ENCODE peak calls at places on chromosomes 1 and 21, in five cellular contexts. O is K562, I is SK-N-SH, K is HepG2, V is GM12878. R is an unnamed sample.

GRCh38 chr1:234970731-234971476 is 157.7 kb downstream of the TOMM20 start:
- DNase-seq in O (no peak), I (peak), K (peak), V (no peak), R (no peak)

GRCh38 chr21:18249542-18250152 is 5.0 kb downstream of the CHODL start:
- DNase-seq in O (no peak), I (no peak), K (no peak), V (no peak), R (no peak)

GRCh38 chr1:206579747-206580437 is 32.4 kb downstream of the EIF2D start:
- DNase-seq in O (no peak), I (no peak), K (no peak), V (peak), R (no peak)

GRCh38 chr1:56808385-56808784 is 10.8 kb downstream of the FYB2 start:
- DNase-seq in O (no peak), I (no peak), K (no peak), V (no peak), R (no peak)

GRCh38 chr1:16078925-16079656 is 5.6 kb upstream of the FAM131C start:
- DNase-seq in O (peak), I (peak), K (peak), V (peak), R (peak)

GRCh38 chr21:35153671-35154070 is 104.6 kb upstream of the RUNX1 start:
- DNase-seq in O (no peak), I (no peak), K (no peak), V (no peak), R (no peak)

GRCh38 chr1:92995420-92996130 is 34.3 kb upstream of the DIPK1A start:
- DNase-seq in O (no peak), I (no peak), K (no peak), V (no peak), R (no peak)

GRCh38 chr1:214270097-214270635 is 10.8 kb upstream of the SMYD2 start:
- DNase-seq in O (no peak), I (no peak), K (no peak), V (no peak), R (no peak)

GRCh38 chr1:81231729-81232038 is 569.0 kb upstream of the ADGRL2 start:
- DNase-seq in O (no peak), I (peak), K (no peak), V (no peak), R (no peak)

GRCh38 chr1:90723561-90724108 is 6.5 kb upstream of the BARHL2 start:
- DNase-seq in O (no peak), I (peak), K (no peak), V (no peak), R (no peak)

GRCh38 chr1:21594495-21594894 is 74.7 kb downstream of the RAP1GAP start:
- DNase-seq in O (peak), I (no peak), K (no peak), V (no peak), R (no peak)

GRCh38 chr21:27408826-27409225 is 441.9 kb upstream of the ADAMTS5 start:
- DNase-seq in O (no peak), I (no peak), K (no peak), V (no peak), R (no peak)

GRCh38 chr1:168488153-168488552 is 55.6 kb downstream of the XCL2 start:
- DNase-seq in O (no peak), I (no peak), K (no peak), V (no peak), R (no peak)

GRCh38 chr1:109931189-109931672 is 20.6 kb downstream of the CSF1 start:
- DNase-seq in O (peak), I (peak), K (peak), V (no peak), R (peak)

GRCh38 chr1:45954401-45954847 is 151.0 kb downstream of the MAST2 start:
- DNase-seq in O (no peak), I (no peak), K (peak), V (no peak), R (no peak)

GRCh38 chr1:119565131-119565772 is 58.2 kb downstream of the HSD3B1 start:
- DNase-seq in O (no peak), I (no peak), K (no peak), V (peak), R (no peak)

GRCh38 chr1:36285450-36286101 is 20.6 kb upstream of the SH3D21 start:
- DNase-seq in O (peak), I (peak), K (peak), V (peak), R (peak)

GRCh38 chr21:44870748-44871495 is 2.6 kb downstream of the PTTG1IP start:
- DNase-seq in O (no peak), I (no peak), K (peak), V (no peak), R (no peak)

GRCh38 chr1:163231385-163231784 is 28.7 kb upstream of the RGS5 start:
- DNase-seq in O (no peak), I (no peak), K (no peak), V (no peak), R (no peak)

GRCh38 chr1:155099331-155099730 is 20.7 kb downstream of the EFNA3 start:
- DNase-seq in O (no peak), I (no peak), K (no peak), V (no peak), R (no peak)

GRCh38 chr1:45322486-45323040 is 4.1 kb upstream of the HPDL start:
- DNase-seq in O (peak), I (no peak), K (no peak), V (no peak), R (no peak)

GRCh38 chr1:228029281-228029680 is 22.5 kb downstream of the WNT3A start:
- DNase-seq in O (no peak), I (no peak), K (no peak), V (no peak), R (no peak)

GRCh38 chr1:114723915-114724314 is 7.3 kb upstream of the NRAS start:
- DNase-seq in O (no peak), I (no peak), K (no peak), V (no peak), R (no peak)

GRCh38 chr1:57748696-57749095 is 324.8 kb upstream of the DAB1 start:
- DNase-seq in O (no peak), I (no peak), K (no peak), V (no peak), R (no peak)

GRCh38 chr1:175569117-175569743 is 174.2 kb downstream of the TNR start:
- DNase-seq in O (no peak), I (no peak), K (no peak), V (no peak), R (no peak)

GRCh38 chr21:46006547-46007497 is 25.3 kb downstream of the COL6A1 start:
- DNase-seq in O (no peak), I (peak), K (no peak), V (no peak), R (no peak)

GRCh38 chr1:186164773-186165172 is 210.3 kb downstream of the TPR start:
- DNase-seq in O (no peak), I (no peak), K (no peak), V (no peak), R (no peak)

GRCh38 chr1:12196641-12197482 is 30.1 kb downstream of the TNFRSF1B start:
- DNase-seq in O (no peak), I (no peak), K (peak), V (no peak), R (no peak)

GRCh38 chr21:44703731-44704635 is 7.0 kb downstream of the KRTAP10-12 start:
- DNase-seq in O (peak), I (peak), K (no peak), V (no peak), R (no peak)

GRCh38 chr1:67672260-67672803 is 12.7 kb upstream of the GADD45A start:
- DNase-seq in O (no peak), I (no peak), K (no peak), V (no peak), R (no peak)

GRCh38 chr1:67673468-67674201 is 11.4 kb upstream of the GADD45A start:
- DNase-seq in O (no peak), I (no peak), K (no peak), V (no peak), R (no peak)

GRCh38 chr1:67675800-67676199 is 9.2 kb upstream of the GADD45A start:
- DNase-seq in O (no peak), I (no peak), K (no peak), V (no peak), R (no peak)

GRCh38 chr1:67676946-67677345 is 8.1 kb upstream of the GADD45A start:
- DNase-seq in O (no peak), I (no peak), K (no peak), V (no peak), R (no peak)

GRCh38 chr1:67674260-67675011 is 10.6 kb upstream of the GADD45A start:
- DNase-seq in O (no peak), I (peak), K (no peak), V (no peak), R (no peak)
- TF ChIP-seq FOXM1 in O (no peak), I (no peak), K (no peak), V (no peak), R (no peak)

GRCh38 chr1:157994704-157995540 is 1.5 kb downstream of the KIRREL1 start:
- DNase-seq in O (no peak), I (no peak), K (no peak), V (no peak), R (no peak)

GRCh38 chr1:157993179-157994080 is at the start of gene KIRREL1:
- DNase-seq in O (peak), I (peak), K (no peak), V (no peak), R (peak)

GRCh38 chr1:157992813-157993178 is 649 bp upstream of the KIRREL1 start:
- DNase-seq in O (no peak), I (no peak), K (no peak), V (no peak), R (no peak)

GRCh38 chr1:157994081-157994581 is 686 bp downstream of the KIRREL1 start:
- DNase-seq in O (no peak), I (peak), K (no peak), V (no peak), R (peak)

DNA sequence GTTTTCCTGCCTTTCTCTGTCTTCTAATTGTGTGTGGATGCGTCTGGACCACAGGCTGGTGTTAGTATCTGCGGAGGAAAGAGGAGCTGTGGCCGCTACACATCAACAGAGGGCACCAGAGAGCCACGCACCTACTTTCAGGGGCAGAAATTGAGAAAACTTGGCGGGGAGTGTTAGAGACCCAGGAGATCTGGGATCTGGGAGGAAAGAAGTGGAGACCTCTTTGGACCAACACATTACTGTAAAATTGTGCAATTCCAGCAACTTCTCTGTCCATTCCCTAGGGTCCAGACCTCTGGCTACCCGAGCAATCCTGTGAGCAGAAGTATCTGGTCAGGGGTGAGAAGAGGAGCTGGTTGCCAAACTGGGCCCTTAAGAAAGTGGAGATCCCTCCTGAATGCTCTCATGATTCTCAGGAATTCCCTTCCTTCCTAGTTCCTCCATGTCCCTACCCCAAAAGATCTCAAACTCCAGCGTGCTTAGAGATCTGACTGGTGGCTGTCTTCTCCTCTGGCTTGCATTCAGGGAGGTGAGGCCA is 1.3 kb upstream of the KIRREL1 start:
- DNase-seq in O (peak), I (peak), K (peak), V (no peak), R (peak)
- TF ChIP-seq FOXM1 in O (no peak), I (no peak), K (no peak), V (no peak), R (no peak)

GRCh38 chr21:42265229-42265812 is 46.4 kb downstream of the ABCG1 start:
- DNase-seq in O (no peak), I (no peak), K (no peak), V (no peak), R (no peak)

GRCh38 chr21:42261832-42262200 is 42.9 kb downstream of the ABCG1 start:
- DNase-seq in O (no peak), I (no peak), K (no peak), V (no peak), R (no peak)

GRCh38 chr21:42263591-42264131 is 44.7 kb downstream of the ABCG1 start:
- DNase-seq in O (no peak), I (no peak), K (no peak), V (no peak), R (no peak)

GRCh38 chr21:42264245-42265195 is 45.6 kb downstream of the ABCG1 start:
- DNase-seq in O (no peak), I (no peak), K (no peak), V (no peak), R (no peak)

GRCh38 chr21:42262826-42263225 is 43.9 kb downstream of the ABCG1 start:
- DNase-seq in O (no peak), I (peak), K (peak), V (no peak), R (no peak)
- TF ChIP-seq FOXM1 in O (no peak), I (no peak), K (no peak), V (no peak), R (no peak)

GRCh38 chr21:43268804-43269186 is 100.0 kb downstream of the CRYAA start:
- DNase-seq in O (no peak), I (no peak), K (no peak), V (no peak), R (no peak)
- TF ChIP-seq FOXM1 in O (no peak), I (no peak), K (no peak), V (no peak), R (no peak)

GRCh38 chr1:229975047-229975446 is 92.0 kb upstream of the GALNT2 start:
- DNase-seq in O (no peak), I (no peak), K (no peak), V (no peak), R (no peak)

GRCh38 chr1:229984310-229984991 is 82.6 kb upstream of the GALNT2 start:
- DNase-seq in O (no peak), I (no peak), K (peak), V (no peak), R (no peak)

GRCh38 chr1:229981736-229982135 is 85.3 kb upstream of the GALNT2 start:
- DNase-seq in O (no peak), I (no peak), K (no peak), V (no peak), R (no peak)

GRCh38 chr1:229984992-229985985 is 81.7 kb upstream of the GALNT2 start:
- DNase-seq in O (no peak), I (no peak), K (no peak), V (no peak), R (no peak)

GRCh38 chr1:229980009-229980408 is 87.0 kb upstream of the GALNT2 start:
- DNase-seq in O (no peak), I (no peak), K (no peak), V (no peak), R (no peak)
- TF ChIP-seq FOXM1 in O (no peak), I (no peak), K (no peak), V (no peak), R (no peak)

GRCh38 chr1:24749886-24750285 is 4.6 kb downstream of the CLIC4 start:
- DNase-seq in O (no peak), I (no peak), K (no peak), V (no peak), R (no peak)

GRCh38 chr1:24751833-24752232 is 6.6 kb downstream of the CLIC4 start:
- DNase-seq in O (no peak), I (no peak), K (no peak), V (no peak), R (no peak)

GRCh38 chr1:24752305-24752704 is 7.1 kb downstream of the CLIC4 start:
- DNase-seq in O (no peak), I (no peak), K (no peak), V (no peak), R (no peak)

GRCh38 chr1:24756395-24756794 is 11.1 kb downstream of the CLIC4 start:
- DNase-seq in O (no peak), I (no peak), K (no peak), V (no peak), R (no peak)

GRCh38 chr1:24754229-24754628 is 9.0 kb downstream of the CLIC4 start:
- DNase-seq in O (no peak), I (no peak), K (no peak), V (no peak), R (no peak)
- TF ChIP-seq FOXM1 in O (no peak), I (no peak), K (no peak), V (no peak), R (no peak)

GRCh38 chr1:152752225-152752624 is 5.6 kb upstream of the KPRP start:
- DNase-seq in O (no peak), I (no peak), K (peak), V (no peak), R (no peak)

GRCh38 chr1:152745289-152745704 is 12.5 kb upstream of the KPRP start:
- DNase-seq in O (no peak), I (no peak), K (peak), V (no peak), R (no peak)

GRCh38 chr1:152745765-152746444 is 11.9 kb upstream of the KPRP start:
- DNase-seq in O (no peak), I (no peak), K (peak), V (no peak), R (no peak)

GRCh38 chr1:152743371-152744145 is 14.3 kb upstream of the KPRP start:
- DNase-seq in O (no peak), I (no peak), K (no peak), V (no peak), R (no peak)

GRCh38 chr1:152747831-152748230 is 10.0 kb upstream of the KPRP start:
- DNase-seq in O (no peak), I (no peak), K (no peak), V (no peak), R (no peak)
- TF ChIP-seq FOXM1 in O (no peak), I (no peak), K (no peak), V (no peak), R (no peak)

GRCh38 chr21:29418813-29419212 is 120.1 kb downstream of the BACH1 start:
- DNase-seq in O (no peak), I (no peak), K (no peak), V (peak), R (no peak)

GRCh38 chr21:29419422-29419821 is 120.7 kb downstream of the BACH1 start:
- DNase-seq in O (no peak), I (no peak), K (no peak), V (no peak), R (no peak)

GRCh38 chr21:29416268-29416667 is 117.5 kb downstream of the BACH1 start:
- DNase-seq in O (no peak), I (no peak), K (no peak), V (no peak), R (no peak)

DNA sequence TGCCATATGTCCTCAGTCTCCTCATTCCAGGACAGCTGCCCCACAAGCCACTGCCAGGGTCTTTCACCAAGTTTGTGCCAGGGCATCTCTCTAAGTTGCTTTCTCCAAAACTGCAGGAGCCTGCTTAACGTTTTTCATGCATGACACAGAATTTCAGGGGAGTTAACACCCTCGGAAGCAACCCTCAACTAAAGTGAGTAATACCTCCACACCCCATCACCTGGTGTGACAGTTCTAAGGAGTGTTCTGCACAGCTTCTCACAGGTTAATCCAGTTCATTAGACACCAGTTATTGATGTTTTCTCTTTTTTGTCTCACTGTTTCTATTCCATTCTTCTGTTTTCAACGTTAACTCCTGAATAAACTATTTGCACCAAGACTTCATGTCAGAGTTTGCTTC is 115.0 kb downstream of the BACH1 start:
- DNase-seq in O (no peak), I (no peak), K (no peak), V (no peak), R (no peak)
- TF ChIP-seq FOXM1 in O (no peak), I (no peak), K (no peak), V (no peak), R (no peak)